ENCODE peak calls at places on chromosome 5, in eight cellular contexts. I, A, N, E, C, P, D and H are unnamed samples.
A peak's percentile ranks its signal among the peaks of the same experiment; 100 is the strongest.

GRCh38 chr5:35853652-35854051 is 3.0 kb upstream of the IL7R start:
- DNase-seq in I (no peak), A (no peak), N (peak; percentile 26), E (no peak), C (no peak), P (peak; percentile 54), D (no peak), H (peak; percentile 56)

GRCh38 chr5:125199968-125200841 is 453.8 kb upstream of the ZNF608 start:
- DNase-seq in I (no peak), A (no peak), N (no peak), E (no peak), C (no peak), P (no peak), D (no peak), H (peak; percentile 4)

GRCh38 chr5:74762599-74762998 is 4.3 kb downstream of the GFM2 start:
- DNase-seq in I (peak; percentile 61), A (no peak), N (peak; percentile 77), E (peak; percentile 70), C (peak; percentile 50), P (no peak), D (peak; percentile 45), H (peak; percentile 43)

GRCh38 chr5:9716838-9717281 is 86.7 kb upstream of the TAS2R1 start:
- DNase-seq in I (no peak), A (no peak), N (peak; percentile 71), E (no peak), C (peak; percentile 83), P (no peak), D (no peak), H (no peak)

GRCh38 chr5:151659001-151659754 is 27.5 kb downstream of the SPARC start:
- DNase-seq in I (peak; percentile 79), A (peak; percentile 71), N (peak; percentile 82), E (peak; percentile 84), C (no peak), P (peak; percentile 66), D (peak; percentile 73), H (peak; percentile 63)

GRCh38 chr5:97553829-97554452 is 370.9 kb upstream of the RIOK2 start:
- DNase-seq in I (no peak), A (no peak), N (peak; percentile 13), E (peak; percentile 58), C (no peak), P (no peak), D (no peak), H (no peak)

GRCh38 chr5:78993165-78993564 is 8.1 kb upstream of the ARSB start:
- DNase-seq in I (no peak), A (no peak), N (no peak), E (no peak), C (no peak), P (no peak), D (no peak), H (no peak)

GRCh38 chr5:149227168-149227826 is 44.4 kb upstream of the AFAP1L1 start:
- DNase-seq in I (peak; percentile 21), A (no peak), N (peak; percentile 38), E (peak; percentile 54), C (peak; percentile 74), P (no peak), D (no peak), H (no peak)

GRCh38 chr5:124908603-124909451 is 162.4 kb upstream of the ZNF608 start:
- DNase-seq in I (no peak), A (peak; percentile 26), N (peak; percentile 29), E (peak; percentile 30), C (no peak), P (no peak), D (no peak), H (no peak)

GRCh38 chr5:148457183-148457620 is 73.4 kb downstream of the FBXO38 start:
- DNase-seq in I (peak; percentile 12), A (no peak), N (no peak), E (no peak), C (no peak), P (no peak), D (no peak), H (no peak)

GRCh38 chr5:159061834-159062530 is 37.7 kb downstream of the EBF1 start:
- DNase-seq in I (no peak), A (no peak), N (no peak), E (no peak), C (no peak), P (no peak), D (no peak), H (no peak)

GRCh38 chr5:178143901-178144300 is 9.8 kb downstream of the NHP2 start:
- DNase-seq in I (no peak), A (no peak), N (peak; percentile 76), E (no peak), C (no peak), P (no peak), D (no peak), H (no peak)

GRCh38 chr5:89313044-89313443 is 430.1 kb upstream of the MEF2C start:
- DNase-seq in I (no peak), A (no peak), N (peak; percentile 82), E (peak; percentile 86), C (peak; percentile 74), P (no peak), D (peak; percentile 34), H (no peak)

GRCh38 chr5:90434116-90434714 is 24.7 kb upstream of the CETN3 start:
- DNase-seq in I (peak; percentile 57), A (no peak), N (peak; percentile 35), E (peak; percentile 53), C (no peak), P (peak; percentile 17), D (no peak), H (peak; percentile 19)

GRCh38 chr5:10442581-10442980 is 902 bp downstream of the ROPN1L start:
- DNase-seq in I (no peak), A (no peak), N (peak; percentile 53), E (peak; percentile 59), C (no peak), P (no peak), D (no peak), H (no peak)

GRCh38 chr5:169197343-169197742 is 103.6 kb downstream of the SLIT3 start:
- DNase-seq in I (peak; percentile 41), A (no peak), N (peak; percentile 15), E (no peak), C (no peak), P (no peak), D (no peak), H (no peak)

GRCh38 chr5:151570058-151570457 is 21.1 kb downstream of the FAT2 start:
- DNase-seq in I (no peak), A (no peak), N (no peak), E (no peak), C (no peak), P (no peak), D (no peak), H (no peak)

GRCh38 chr5:55601209-55601618 is 66.5 kb upstream of the PLPP1 start:
- DNase-seq in I (peak; percentile 96), A (peak; percentile 46), N (peak; percentile 91), E (peak; percentile 94), C (peak; percentile 54), P (no peak), D (peak; percentile 82), H (no peak)

GRCh38 chr5:136766456-136766855 is 401.1 kb upstream of the TRPC7 start:
- DNase-seq in I (peak; percentile 10), A (no peak), N (no peak), E (no peak), C (no peak), P (no peak), D (no peak), H (no peak)

GRCh38 chr5:147906326-147907095 is at the start of gene C5orf46:
- DNase-seq in I (no peak), A (peak; percentile 14), N (peak; percentile 42), E (peak; percentile 52), C (no peak), P (no peak), D (no peak), H (no peak)

GRCh38 chr5:21613971-21614488 is 1239.1 kb downstream of the CDH12 start:
- DNase-seq in I (no peak), A (no peak), N (no peak), E (no peak), C (no peak), P (no peak), D (no peak), H (no peak)

GRCh38 chr5:53114988-53115387 is 5.4 kb upstream of the MOCS2 start:
- DNase-seq in I (peak; percentile 31), A (no peak), N (no peak), E (peak; percentile 46), C (no peak), P (no peak), D (peak; percentile 17), H (no peak)

GRCh38 chr5:136236479-136237083 is 43.6 kb upstream of the SMIM32 start:
- DNase-seq in I (no peak), A (no peak), N (no peak), E (no peak), C (no peak), P (no peak), D (no peak), H (no peak)

GRCh38 chr5:2334686-2335085 is 416.8 kb downstream of the IRX2 start:
- DNase-seq in I (no peak), A (no peak), N (no peak), E (no peak), C (no peak), P (no peak), D (no peak), H (no peak)

GRCh38 chr5:169893010-169893409 is 87.3 kb downstream of the INSYN2B start:
- DNase-seq in I (no peak), A (no peak), N (peak; percentile 13), E (no peak), C (no peak), P (no peak), D (no peak), H (no peak)

GRCh38 chr5:140261403-140262171 is 41.3 kb downstream of the PFDN1 start:
- DNase-seq in I (peak; percentile 83), A (peak; percentile 57), N (peak; percentile 85), E (peak; percentile 90), C (peak; percentile 83), P (no peak), D (peak; percentile 59), H (no peak)

GRCh38 chr5:106392766-106393165 is 1278.0 kb downstream of the EFNA5 start:
- DNase-seq in I (no peak), A (no peak), N (no peak), E (peak; percentile 13), C (peak; percentile 59), P (no peak), D (no peak), H (no peak)

GRCh38 chr5:154740483-154740882 is 14.7 kb upstream of the LARP1 start:
- DNase-seq in I (no peak), A (peak; percentile 51), N (peak; percentile 71), E (peak; percentile 73), C (no peak), P (no peak), D (peak; percentile 60), H (no peak)

GRCh38 chr5:140049205-140049604 is 6.1 kb upstream of the NRG2 start:
- DNase-seq in I (no peak), A (no peak), N (no peak), E (no peak), C (no peak), P (no peak), D (no peak), H (no peak)

GRCh38 chr5:134551891-134552290 is 26.4 kb downstream of the JADE2 start:
- DNase-seq in I (no peak), A (no peak), N (no peak), E (no peak), C (no peak), P (no peak), D (no peak), H (no peak)